ENCODE peak calls at places on chromosomes 12 and 14, in seven cellular contexts. One of them, this sample, is unnamed.

GRCh38 chr14:60628892-60629291 is 20.4 kb downstream of the SIX1 start:
- DNase-seq in GM12878: no peak
- DNase-seq in sigmoid colon: no peak
- DNase-seq in breast epithelium: no peak
- DNase-seq in H1: no peak
- DNase-seq in GM23338: no peak
- DNase-seq in transverse colon: no peak
- DNase-seq in this sample: no peak

GRCh38 chr14:24309538-24310386 is at the start of gene LTB4R2:
- DNase-seq in GM12878: no peak
- DNase-seq in GM23338: no peak
- DNase-seq in breast epithelium: no peak
- DNase-seq in transverse colon: no peak
- DNase-seq in H1: no peak
- DNase-seq in sigmoid colon: no peak
- DNase-seq in this sample: no peak

GRCh38 chr14:94636744-94637412 is 24.7 kb downstream of the SERPINA3 start:
- DNase-seq in sigmoid colon: no peak
- DNase-seq in GM23338: peak; percentile 18
- DNase-seq in transverse colon: no peak
- DNase-seq in H1: no peak
- DNase-seq in GM12878: no peak
- DNase-seq in breast epithelium: no peak
- DNase-seq in this sample: no peak

GRCh38 chr14:22656945-22657711 is 13.0 kb upstream of the OR6J1 start:
- DNase-seq in breast epithelium: no peak
- DNase-seq in transverse colon: no peak
- DNase-seq in sigmoid colon: no peak
- DNase-seq in H1: no peak
- DNase-seq in GM12878: no peak
- DNase-seq in GM23338: no peak
- DNase-seq in this sample: no peak

GRCh38 chr12:527729-528128 is 68.0 kb downstream of the B4GALNT3 start:
- DNase-seq in breast epithelium: no peak
- DNase-seq in GM12878: no peak
- DNase-seq in H1: no peak
- DNase-seq in transverse colon: no peak
- DNase-seq in GM23338: no peak
- DNase-seq in sigmoid colon: no peak
- DNase-seq in this sample: no peak

GRCh38 chr14:95664546-95664945 is 21.7 kb upstream of the TCL1B start:
- DNase-seq in transverse colon: no peak
- DNase-seq in H1: no peak
- DNase-seq in sigmoid colon: no peak
- DNase-seq in GM12878: no peak
- DNase-seq in breast epithelium: no peak
- DNase-seq in GM23338: no peak
- DNase-seq in this sample: no peak

GRCh38 chr14:90426663-90427062 is 29.8 kb downstream of the CALM1 start:
- DNase-seq in sigmoid colon: peak; percentile 79
- DNase-seq in transverse colon: peak; percentile 47
- DNase-seq in breast epithelium: no peak
- DNase-seq in GM23338: no peak
- DNase-seq in H1: no peak
- DNase-seq in GM12878: no peak
- DNase-seq in this sample: no peak

GRCh38 chr12:117140397-117141096 is 41.3 kb upstream of the TESC start:
- DNase-seq in GM12878: no peak
- DNase-seq in GM23338: no peak
- DNase-seq in H1: no peak
- DNase-seq in sigmoid colon: no peak
- DNase-seq in breast epithelium: no peak
- DNase-seq in transverse colon: peak; percentile 26
- DNase-seq in this sample: no peak

GRCh38 chr14:100106260-100106659 is 41.0 kb downstream of the EVL start:
- DNase-seq in GM23338: no peak
- DNase-seq in H1: no peak
- DNase-seq in sigmoid colon: peak; percentile 37
- DNase-seq in breast epithelium: peak; percentile 38
- DNase-seq in GM12878: no peak
- DNase-seq in transverse colon: no peak
- DNase-seq in this sample: no peak
- TF ChIP-seq CTCF in GM23338: no peak
- TF ChIP-seq CTCF in H1: peak; percentile 8
- TF ChIP-seq CTCF in sigmoid colon: no peak
- TF ChIP-seq CTCF in breast epithelium: no peak
- TF ChIP-seq CTCF in GM12878: no peak
- TF ChIP-seq CTCF in transverse colon: no peak
- TF ChIP-seq CTCF in this sample: no peak

GRCh38 chr12:21527451-21528180 is 1.5 kb downstream of the SPX start:
- DNase-seq in GM12878: peak; percentile 27
- DNase-seq in breast epithelium: peak; percentile 51
- DNase-seq in sigmoid colon: peak; percentile 74
- DNase-seq in transverse colon: peak; percentile 33
- DNase-seq in H1: peak; percentile 54
- DNase-seq in GM23338: peak; percentile 85
- DNase-seq in this sample: no peak
- TF ChIP-seq POLR2AphosphoS5 in GM12878: no peak
- TF ChIP-seq POLR2AphosphoS5 in breast epithelium: no peak
- TF ChIP-seq POLR2AphosphoS5 in sigmoid colon: peak; percentile 5
- TF ChIP-seq POLR2AphosphoS5 in transverse colon: no peak
- TF ChIP-seq POLR2AphosphoS5 in H1: no peak
- TF ChIP-seq POLR2AphosphoS5 in GM23338: peak; percentile 51
- TF ChIP-seq POLR2AphosphoS5 in this sample: no peak

GRCh38 chr14:34364201-34364600 is 97.8 kb downstream of the SPTSSA start:
- DNase-seq in GM23338: no peak
- DNase-seq in transverse colon: no peak
- DNase-seq in H1: no peak
- DNase-seq in GM12878: no peak
- DNase-seq in breast epithelium: no peak
- DNase-seq in sigmoid colon: no peak
- DNase-seq in this sample: no peak

GRCh38 chr14:34362625-34363251 is 99.3 kb downstream of the SPTSSA start:
- DNase-seq in breast epithelium: no peak
- DNase-seq in transverse colon: no peak
- DNase-seq in H1: no peak
- DNase-seq in GM12878: no peak
- DNase-seq in sigmoid colon: no peak
- DNase-seq in GM23338: no peak
- DNase-seq in this sample: no peak

GRCh38 chr14:34363733-34364134 is 98.3 kb downstream of the SPTSSA start:
- DNase-seq in H1: no peak
- DNase-seq in GM12878: no peak
- DNase-seq in GM23338: no peak
- DNase-seq in sigmoid colon: no peak
- DNase-seq in breast epithelium: no peak
- DNase-seq in transverse colon: no peak
- DNase-seq in this sample: no peak

GRCh38 chr14:34368115-34368970 is 93.7 kb downstream of the SPTSSA start:
- DNase-seq in sigmoid colon: no peak
- DNase-seq in H1: no peak
- DNase-seq in GM12878: no peak
- DNase-seq in transverse colon: peak; percentile 38
- DNase-seq in GM23338: no peak
- DNase-seq in breast epithelium: no peak
- DNase-seq in this sample: no peak

DNA sequence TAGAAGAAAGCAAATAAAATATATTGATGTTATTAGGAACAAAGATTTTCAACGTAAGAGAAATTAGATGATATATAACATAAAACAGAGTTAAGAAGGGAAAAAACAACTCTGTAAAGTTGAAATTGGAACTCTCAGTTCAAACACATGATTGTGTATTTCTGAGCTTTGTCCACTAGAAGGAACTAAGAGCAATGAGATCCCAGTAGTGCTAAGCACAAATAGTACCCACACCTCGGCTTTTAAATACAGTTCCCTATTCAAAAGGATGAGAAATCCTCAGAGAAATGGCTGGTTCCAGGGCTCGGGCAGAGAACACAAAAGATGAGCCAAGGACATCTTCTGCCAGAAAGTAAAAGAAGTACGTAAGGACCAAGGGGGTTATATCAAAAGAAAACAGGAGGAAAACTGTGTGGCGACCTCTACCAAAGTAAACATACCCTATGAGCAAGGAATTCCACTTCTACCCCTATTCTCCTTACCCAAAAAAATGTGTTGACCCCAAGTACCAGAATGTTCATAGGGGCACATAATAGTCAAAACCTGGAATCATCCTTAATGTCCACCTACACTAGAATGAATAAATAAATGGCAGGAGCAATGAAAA is 96.6 kb downstream of the SPTSSA start:
- DNase-seq in GM23338: peak; percentile 15
- DNase-seq in sigmoid colon: no peak
- DNase-seq in H1: no peak
- DNase-seq in transverse colon: no peak
- DNase-seq in breast epithelium: no peak
- DNase-seq in GM12878: no peak
- DNase-seq in this sample: no peak
- TF ChIP-seq CTCF in GM23338: no peak
- TF ChIP-seq CTCF in sigmoid colon: no peak
- TF ChIP-seq CTCF in H1: peak; percentile 2
- TF ChIP-seq CTCF in transverse colon: peak; percentile 49
- TF ChIP-seq CTCF in breast epithelium: peak; percentile 33
- TF ChIP-seq CTCF in GM12878: peak; percentile 11
- TF ChIP-seq CTCF in this sample: peak; percentile 44

DNA sequence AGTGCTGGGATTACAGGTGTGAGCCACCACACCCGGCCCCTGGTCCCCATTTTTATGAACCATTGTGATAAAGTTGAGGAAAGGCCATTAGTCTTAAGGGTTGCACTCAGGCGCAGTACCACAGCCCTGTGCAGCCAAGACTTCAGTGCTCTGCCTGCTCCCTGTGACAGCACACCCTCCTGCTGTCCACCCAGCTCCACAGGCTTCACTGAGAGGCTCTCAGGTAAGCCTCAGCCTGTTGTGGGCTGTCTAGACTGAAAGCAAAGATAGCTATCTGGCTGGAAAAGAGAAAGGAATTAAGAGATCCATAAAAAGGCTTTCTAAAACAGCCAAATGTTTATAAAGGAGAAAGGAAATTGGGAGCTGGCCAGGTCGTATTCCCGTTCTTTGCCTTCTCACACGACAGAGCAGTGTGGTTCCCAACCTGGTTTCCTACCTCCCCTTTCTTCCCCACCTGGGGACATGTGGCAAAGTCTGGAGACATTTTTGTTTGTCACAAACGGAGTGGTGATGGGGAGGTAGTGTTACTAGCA is 19.1 kb upstream of the DNM1L start:
- DNase-seq in H1: no peak
- DNase-seq in GM12878: no peak
- DNase-seq in sigmoid colon: no peak
- DNase-seq in GM23338: no peak
- DNase-seq in transverse colon: no peak
- DNase-seq in breast epithelium: no peak
- DNase-seq in this sample: no peak
- TF ChIP-seq POLR2AphosphoS5 in H1: no peak
- TF ChIP-seq POLR2AphosphoS5 in GM12878: no peak
- TF ChIP-seq POLR2AphosphoS5 in sigmoid colon: no peak
- TF ChIP-seq POLR2AphosphoS5 in GM23338: no peak
- TF ChIP-seq POLR2AphosphoS5 in transverse colon: no peak
- TF ChIP-seq POLR2AphosphoS5 in breast epithelium: no peak
- TF ChIP-seq POLR2AphosphoS5 in this sample: no peak

DNA sequence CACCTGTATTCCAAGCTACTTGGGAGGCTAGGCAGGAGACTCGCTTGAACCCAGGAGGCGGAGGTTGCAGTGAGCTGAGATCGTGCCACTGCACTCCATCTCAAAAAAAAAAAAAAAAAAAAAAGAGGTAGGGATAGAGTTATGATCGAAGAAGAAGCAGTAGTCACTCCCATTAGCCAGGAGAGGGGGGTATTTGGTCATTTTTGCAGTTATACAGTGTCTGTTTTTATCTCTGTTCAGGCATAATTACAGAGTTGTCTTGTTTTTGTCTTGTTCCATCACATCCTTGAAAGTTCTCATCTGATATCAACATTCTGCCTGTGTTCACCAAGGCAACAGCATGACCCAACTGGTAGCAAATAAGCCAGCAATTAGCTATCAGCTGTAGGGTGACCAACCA is 98.5 kb upstream of the TMPO start:
- DNase-seq in GM12878: no peak
- DNase-seq in GM23338: peak; percentile 41
- DNase-seq in breast epithelium: no peak
- DNase-seq in transverse colon: no peak
- DNase-seq in H1: no peak
- DNase-seq in sigmoid colon: no peak
- DNase-seq in this sample: no peak
- TF ChIP-seq CTCF in GM12878: no peak
- TF ChIP-seq CTCF in GM23338: peak; percentile 54
- TF ChIP-seq CTCF in breast epithelium: no peak
- TF ChIP-seq CTCF in transverse colon: no peak
- TF ChIP-seq CTCF in H1: peak; percentile 29
- TF ChIP-seq CTCF in sigmoid colon: no peak
- TF ChIP-seq CTCF in this sample: peak; percentile 38

DNA sequence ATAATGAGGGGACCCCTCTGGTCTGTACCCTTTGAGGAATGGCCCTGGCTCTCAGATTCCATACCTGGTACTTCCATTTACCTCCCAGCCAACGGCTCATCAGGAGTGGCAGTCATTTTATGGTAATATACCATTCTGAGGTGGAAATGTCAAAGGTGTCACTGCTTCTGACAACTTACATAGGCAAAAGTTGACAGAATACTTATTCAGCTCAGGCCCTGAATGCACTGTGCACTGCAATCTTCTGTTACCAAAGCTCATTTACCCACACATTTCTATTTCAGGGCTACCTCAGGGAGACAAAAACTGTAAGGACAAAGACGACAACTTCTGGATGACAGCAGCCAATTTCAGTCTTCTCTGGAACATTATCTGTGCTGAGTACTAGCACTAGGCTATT is 212.2 kb upstream of the TMEM260 start:
- DNase-seq in GM12878: no peak
- DNase-seq in GM23338: no peak
- DNase-seq in transverse colon: no peak
- DNase-seq in sigmoid colon: no peak
- DNase-seq in H1: no peak
- DNase-seq in breast epithelium: no peak
- DNase-seq in this sample: no peak
- TF ChIP-seq POLR2AphosphoS5 in GM12878: no peak
- TF ChIP-seq POLR2AphosphoS5 in GM23338: no peak
- TF ChIP-seq POLR2AphosphoS5 in transverse colon: no peak
- TF ChIP-seq POLR2AphosphoS5 in sigmoid colon: no peak
- TF ChIP-seq POLR2AphosphoS5 in H1: no peak
- TF ChIP-seq POLR2AphosphoS5 in breast epithelium: no peak
- TF ChIP-seq POLR2AphosphoS5 in this sample: no peak

GRCh38 chr12:51889216-51890134 is 1.6 kb downstream of the ANKRD33 start:
- DNase-seq in breast epithelium: no peak
- DNase-seq in GM12878: no peak
- DNase-seq in sigmoid colon: peak; percentile 61
- DNase-seq in H1: no peak
- DNase-seq in GM23338: peak; percentile 68
- DNase-seq in transverse colon: no peak
- DNase-seq in this sample: no peak
- TF ChIP-seq CTCF in breast epithelium: no peak
- TF ChIP-seq CTCF in GM12878: peak; percentile 10
- TF ChIP-seq CTCF in sigmoid colon: no peak
- TF ChIP-seq CTCF in H1: peak; percentile 53
- TF ChIP-seq CTCF in GM23338: peak; percentile 70
- TF ChIP-seq CTCF in transverse colon: no peak
- TF ChIP-seq CTCF in this sample: no peak

This sample was measured in Panc1.